ENCODE peak calls at places on chromosomes 16 and 17, in ten cellular contexts. One of them, this sample, is unnamed.

GRCh38 chr17:15263206-15263579 is 1.9 kb downstream of the PMP22 start:
- DNase-seq in cardiac fibroblast: peak
- DNase-seq in nephron progenitor cell: peak
- DNase-seq in H9: no peak
- DNase-seq in PC-9: no peak
- DNase-seq in dorsolateral prefrontal cortex: peak
- DNase-seq in activated B cell treated with CpG ODN at 0.5 μM for 24 hours: no peak
- DNase-seq in heart right ventricle: peak
- DNase-seq in activated CD8-positive, alpha-beta T cell treated with anti-CD3 and anti-CD28 coated beads for 36 hours: no peak
- DNase-seq in astrocyte of the spinal cord: peak
- DNase-seq in this sample: peak

GRCh38 chr17:32461853-32462617 is 17.7 kb downstream of the PSMD11 start:
- DNase-seq in activated B cell treated with CpG ODN at 0.5 μM for 24 hours: no peak
- DNase-seq in heart right ventricle: peak
- DNase-seq in H9: peak
- DNase-seq in nephron progenitor cell: peak
- DNase-seq in PC-9: peak
- DNase-seq in cardiac fibroblast: peak
- DNase-seq in dorsolateral prefrontal cortex: no peak
- DNase-seq in activated CD8-positive, alpha-beta T cell treated with anti-CD3 and anti-CD28 coated beads for 36 hours: peak
- DNase-seq in astrocyte of the spinal cord: peak
- DNase-seq in this sample: peak

GRCh38 chr17:77426676-77427386 is 286.1 kb downstream of the SEC14L1 start:
- DNase-seq in nephron progenitor cell: no peak
- DNase-seq in dorsolateral prefrontal cortex: no peak
- DNase-seq in activated B cell treated with CpG ODN at 0.5 μM for 24 hours: peak
- DNase-seq in H9: no peak
- DNase-seq in cardiac fibroblast: no peak
- DNase-seq in activated CD8-positive, alpha-beta T cell treated with anti-CD3 and anti-CD28 coated beads for 36 hours: no peak
- DNase-seq in PC-9: no peak
- DNase-seq in heart right ventricle: no peak
- DNase-seq in astrocyte of the spinal cord: no peak
- DNase-seq in this sample: no peak

GRCh38 chr17:41974031-41974430 is 7.4 kb downstream of the CNP start:
- DNase-seq in cardiac fibroblast: no peak
- DNase-seq in heart right ventricle: no peak
- DNase-seq in H9: no peak
- DNase-seq in astrocyte of the spinal cord: no peak
- DNase-seq in dorsolateral prefrontal cortex: no peak
- DNase-seq in activated CD8-positive, alpha-beta T cell treated with anti-CD3 and anti-CD28 coated beads for 36 hours: no peak
- DNase-seq in nephron progenitor cell: no peak
- DNase-seq in PC-9: no peak
- DNase-seq in activated B cell treated with CpG ODN at 0.5 μM for 24 hours: no peak
- DNase-seq in this sample: no peak

GRCh38 chr17:31269597-31269996 is 27.4 kb downstream of the OMG start:
- DNase-seq in nephron progenitor cell: no peak
- DNase-seq in activated CD8-positive, alpha-beta T cell treated with anti-CD3 and anti-CD28 coated beads for 36 hours: no peak
- DNase-seq in PC-9: peak
- DNase-seq in activated B cell treated with CpG ODN at 0.5 μM for 24 hours: no peak
- DNase-seq in astrocyte of the spinal cord: peak
- DNase-seq in cardiac fibroblast: peak
- DNase-seq in dorsolateral prefrontal cortex: no peak
- DNase-seq in H9: peak
- DNase-seq in heart right ventricle: peak
- DNase-seq in this sample: peak

GRCh38 chr16:2209258-2210008 is 1.2 kb downstream of the BRICD5 start:
- DNase-seq in cardiac fibroblast: no peak
- DNase-seq in PC-9: no peak
- DNase-seq in nephron progenitor cell: no peak
- DNase-seq in dorsolateral prefrontal cortex: no peak
- DNase-seq in heart right ventricle: no peak
- DNase-seq in activated CD8-positive, alpha-beta T cell treated with anti-CD3 and anti-CD28 coated beads for 36 hours: no peak
- DNase-seq in astrocyte of the spinal cord: no peak
- DNase-seq in activated B cell treated with CpG ODN at 0.5 μM for 24 hours: no peak
- DNase-seq in H9: no peak
- DNase-seq in this sample: no peak

GRCh38 chr17:77189148-77189547 is 48.4 kb downstream of the SEC14L1 start:
- DNase-seq in activated CD8-positive, alpha-beta T cell treated with anti-CD3 and anti-CD28 coated beads for 36 hours: peak
- DNase-seq in PC-9: no peak
- DNase-seq in dorsolateral prefrontal cortex: no peak
- DNase-seq in heart right ventricle: no peak
- DNase-seq in nephron progenitor cell: no peak
- DNase-seq in activated B cell treated with CpG ODN at 0.5 μM for 24 hours: no peak
- DNase-seq in H9: no peak
- DNase-seq in cardiac fibroblast: no peak
- DNase-seq in astrocyte of the spinal cord: no peak
- DNase-seq in this sample: no peak

GRCh38 chr16:83781-84615 is 6.0 kb downstream of the MPG start:
- DNase-seq in heart right ventricle: no peak
- DNase-seq in H9: no peak
- DNase-seq in activated B cell treated with CpG ODN at 0.5 μM for 24 hours: no peak
- DNase-seq in activated CD8-positive, alpha-beta T cell treated with anti-CD3 and anti-CD28 coated beads for 36 hours: peak
- DNase-seq in dorsolateral prefrontal cortex: no peak
- DNase-seq in cardiac fibroblast: peak
- DNase-seq in PC-9: peak
- DNase-seq in nephron progenitor cell: no peak
- DNase-seq in astrocyte of the spinal cord: peak
- DNase-seq in this sample: no peak

GRCh38 chr17:37107406-37108083 is 158.8 kb downstream of the AATF start:
- DNase-seq in dorsolateral prefrontal cortex: peak
- DNase-seq in heart right ventricle: peak
- DNase-seq in activated B cell treated with CpG ODN at 0.5 μM for 24 hours: no peak
- DNase-seq in PC-9: no peak
- DNase-seq in activated CD8-positive, alpha-beta T cell treated with anti-CD3 and anti-CD28 coated beads for 36 hours: no peak
- DNase-seq in astrocyte of the spinal cord: peak
- DNase-seq in H9: peak
- DNase-seq in cardiac fibroblast: peak
- DNase-seq in nephron progenitor cell: no peak
- DNase-seq in this sample: no peak

GRCh38 chr16:10589106-10589505 is 8.7 kb upstream of the EMP2 start:
- DNase-seq in astrocyte of the spinal cord: no peak
- DNase-seq in activated CD8-positive, alpha-beta T cell treated with anti-CD3 and anti-CD28 coated beads for 36 hours: no peak
- DNase-seq in heart right ventricle: no peak
- DNase-seq in H9: no peak
- DNase-seq in nephron progenitor cell: no peak
- DNase-seq in PC-9: no peak
- DNase-seq in activated B cell treated with CpG ODN at 0.5 μM for 24 hours: no peak
- DNase-seq in dorsolateral prefrontal cortex: no peak
- DNase-seq in cardiac fibroblast: no peak
- DNase-seq in this sample: no peak

GRCh38 chr16:74275031-74275636 is 21.5 kb upstream of the PSMD7 start:
- DNase-seq in dorsolateral prefrontal cortex: no peak
- DNase-seq in H9: no peak
- DNase-seq in PC-9: no peak
- DNase-seq in astrocyte of the spinal cord: peak
- DNase-seq in nephron progenitor cell: no peak
- DNase-seq in cardiac fibroblast: peak
- DNase-seq in activated CD8-positive, alpha-beta T cell treated with anti-CD3 and anti-CD28 coated beads for 36 hours: no peak
- DNase-seq in heart right ventricle: no peak
- DNase-seq in activated B cell treated with CpG ODN at 0.5 μM for 24 hours: no peak
- DNase-seq in this sample: no peak

GRCh38 chr17:67276075-67276474 is 31.1 kb upstream of the HELZ start:
- DNase-seq in activated B cell treated with CpG ODN at 0.5 μM for 24 hours: no peak
- DNase-seq in cardiac fibroblast: no peak
- DNase-seq in nephron progenitor cell: no peak
- DNase-seq in PC-9: peak
- DNase-seq in H9: peak
- DNase-seq in heart right ventricle: no peak
- DNase-seq in astrocyte of the spinal cord: no peak
- DNase-seq in activated CD8-positive, alpha-beta T cell treated with anti-CD3 and anti-CD28 coated beads for 36 hours: no peak
- DNase-seq in dorsolateral prefrontal cortex: no peak
- DNase-seq in this sample: peak
- TF ChIP-seq CTCF in activated B cell treated with CpG ODN at 0.5 μM for 24 hours: no peak
- TF ChIP-seq CTCF in cardiac fibroblast: no peak
- TF ChIP-seq CTCF in nephron progenitor cell: no peak
- TF ChIP-seq CTCF in PC-9: peak
- TF ChIP-seq CTCF in H9: peak
- TF ChIP-seq CTCF in heart right ventricle: peak
- TF ChIP-seq CTCF in astrocyte of the spinal cord: no peak
- TF ChIP-seq CTCF in activated CD8-positive, alpha-beta T cell treated with anti-CD3 and anti-CD28 coated beads for 36 hours: no peak
- TF ChIP-seq CTCF in dorsolateral prefrontal cortex: no peak
- TF ChIP-seq CTCF in this sample: no peak

GRCh38 chr17:18143044-18143936 is 34.7 kb downstream of the MYO15A start:
- DNase-seq in dorsolateral prefrontal cortex: no peak
- DNase-seq in activated B cell treated with CpG ODN at 0.5 μM for 24 hours: no peak
- DNase-seq in H9: peak
- DNase-seq in heart right ventricle: no peak
- DNase-seq in activated CD8-positive, alpha-beta T cell treated with anti-CD3 and anti-CD28 coated beads for 36 hours: peak
- DNase-seq in astrocyte of the spinal cord: no peak
- DNase-seq in cardiac fibroblast: peak
- DNase-seq in PC-9: no peak
- DNase-seq in nephron progenitor cell: no peak
- DNase-seq in this sample: peak
- TF ChIP-seq CTCF in dorsolateral prefrontal cortex: no peak
- TF ChIP-seq CTCF in activated B cell treated with CpG ODN at 0.5 μM for 24 hours: no peak
- TF ChIP-seq CTCF in H9: peak
- TF ChIP-seq CTCF in heart right ventricle: no peak
- TF ChIP-seq CTCF in activated CD8-positive, alpha-beta T cell treated with anti-CD3 and anti-CD28 coated beads for 36 hours: no peak
- TF ChIP-seq CTCF in astrocyte of the spinal cord: peak
- TF ChIP-seq CTCF in cardiac fibroblast: peak
- TF ChIP-seq CTCF in PC-9: peak
- TF ChIP-seq CTCF in nephron progenitor cell: peak
- TF ChIP-seq CTCF in this sample: peak

DNA sequence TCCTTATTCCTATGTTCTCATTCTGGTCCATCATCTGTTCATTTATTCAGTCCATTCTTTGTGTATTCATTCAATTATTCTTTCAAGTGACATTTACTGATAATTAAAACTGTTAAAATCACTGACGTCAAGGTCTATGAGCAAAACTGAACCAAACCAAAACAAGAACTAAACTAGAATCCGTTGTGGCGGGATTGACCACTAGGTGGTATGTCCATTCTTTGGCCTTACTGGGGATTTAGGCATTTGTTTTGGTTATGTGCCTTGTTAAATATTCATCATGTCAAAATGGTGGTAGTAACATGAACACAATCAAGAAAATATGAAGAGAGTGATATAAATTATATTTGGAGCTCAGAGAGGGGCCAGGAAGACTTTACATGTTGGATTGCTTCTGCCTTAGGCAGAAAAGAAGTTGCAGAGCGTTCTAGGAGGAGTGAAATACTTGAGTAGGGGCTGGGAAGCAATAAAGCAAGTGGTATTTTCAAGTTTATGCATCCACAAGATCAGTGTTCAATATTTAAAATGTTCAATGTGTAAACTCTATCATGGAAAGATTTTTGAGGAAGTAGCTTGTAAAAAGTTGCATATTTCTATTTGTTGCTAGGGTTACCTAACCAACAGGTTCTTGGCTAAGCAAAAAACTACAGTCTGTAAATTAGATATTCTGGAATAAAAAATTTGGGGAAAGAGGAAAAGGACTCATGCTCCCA is 129.0 kb downstream of the CDH13 start:
- DNase-seq in nephron progenitor cell: no peak
- DNase-seq in cardiac fibroblast: peak
- DNase-seq in dorsolateral prefrontal cortex: no peak
- DNase-seq in heart right ventricle: no peak
- DNase-seq in astrocyte of the spinal cord: peak
- DNase-seq in PC-9: no peak
- DNase-seq in activated B cell treated with CpG ODN at 0.5 μM for 24 hours: no peak
- DNase-seq in activated CD8-positive, alpha-beta T cell treated with anti-CD3 and anti-CD28 coated beads for 36 hours: no peak
- DNase-seq in H9: no peak
- DNase-seq in this sample: no peak
- TF ChIP-seq CTCF in nephron progenitor cell: peak
- TF ChIP-seq CTCF in cardiac fibroblast: peak
- TF ChIP-seq CTCF in dorsolateral prefrontal cortex: no peak
- TF ChIP-seq CTCF in heart right ventricle: no peak
- TF ChIP-seq CTCF in astrocyte of the spinal cord: peak
- TF ChIP-seq CTCF in PC-9: no peak
- TF ChIP-seq CTCF in activated B cell treated with CpG ODN at 0.5 μM for 24 hours: no peak
- TF ChIP-seq CTCF in activated CD8-positive, alpha-beta T cell treated with anti-CD3 and anti-CD28 coated beads for 36 hours: no peak
- TF ChIP-seq CTCF in H9: peak
- TF ChIP-seq CTCF in this sample: peak

GRCh38 chr17:75614006-75614405 is 19.2 kb upstream of the SMIM5 start:
- DNase-seq in H9: peak
- DNase-seq in dorsolateral prefrontal cortex: no peak
- DNase-seq in cardiac fibroblast: no peak
- DNase-seq in nephron progenitor cell: peak
- DNase-seq in astrocyte of the spinal cord: no peak
- DNase-seq in activated CD8-positive, alpha-beta T cell treated with anti-CD3 and anti-CD28 coated beads for 36 hours: no peak
- DNase-seq in heart right ventricle: no peak
- DNase-seq in activated B cell treated with CpG ODN at 0.5 μM for 24 hours: no peak
- DNase-seq in PC-9: no peak
- DNase-seq in this sample: no peak
- TF ChIP-seq CTCF in H9: peak
- TF ChIP-seq CTCF in dorsolateral prefrontal cortex: no peak
- TF ChIP-seq CTCF in cardiac fibroblast: peak
- TF ChIP-seq CTCF in nephron progenitor cell: no peak
- TF ChIP-seq CTCF in astrocyte of the spinal cord: peak
- TF ChIP-seq CTCF in activated CD8-positive, alpha-beta T cell treated with anti-CD3 and anti-CD28 coated beads for 36 hours: no peak
- TF ChIP-seq CTCF in heart right ventricle: no peak
- TF ChIP-seq CTCF in activated B cell treated with CpG ODN at 0.5 μM for 24 hours: no peak
- TF ChIP-seq CTCF in PC-9: no peak
- TF ChIP-seq CTCF in this sample: no peak

GRCh38 chr17:61393550-61393903 is 6.1 kb upstream of the TBX2 start:
- DNase-seq in PC-9: peak
- DNase-seq in activated CD8-positive, alpha-beta T cell treated with anti-CD3 and anti-CD28 coated beads for 36 hours: no peak
- DNase-seq in H9: peak
- DNase-seq in cardiac fibroblast: no peak
- DNase-seq in nephron progenitor cell: no peak
- DNase-seq in activated B cell treated with CpG ODN at 0.5 μM for 24 hours: no peak
- DNase-seq in astrocyte of the spinal cord: no peak
- DNase-seq in heart right ventricle: no peak
- DNase-seq in dorsolateral prefrontal cortex: no peak
- DNase-seq in this sample: no peak
- TF ChIP-seq CTCF in PC-9: peak
- TF ChIP-seq CTCF in activated CD8-positive, alpha-beta T cell treated with anti-CD3 and anti-CD28 coated beads for 36 hours: peak
- TF ChIP-seq CTCF in H9: peak
- TF ChIP-seq CTCF in cardiac fibroblast: peak
- TF ChIP-seq CTCF in nephron progenitor cell: no peak
- TF ChIP-seq CTCF in activated B cell treated with CpG ODN at 0.5 μM for 24 hours: no peak
- TF ChIP-seq CTCF in astrocyte of the spinal cord: peak
- TF ChIP-seq CTCF in heart right ventricle: no peak
- TF ChIP-seq CTCF in dorsolateral prefrontal cortex: no peak
- TF ChIP-seq CTCF in this sample: no peak

GRCh38 chr16:67305216-67306071 is 21.1 kb downstream of the KCTD19 start:
- DNase-seq in PC-9: no peak
- DNase-seq in cardiac fibroblast: no peak
- DNase-seq in nephron progenitor cell: no peak
- DNase-seq in astrocyte of the spinal cord: no peak
- DNase-seq in heart right ventricle: no peak
- DNase-seq in activated B cell treated with CpG ODN at 0.5 μM for 24 hours: no peak
- DNase-seq in dorsolateral prefrontal cortex: no peak
- DNase-seq in H9: no peak
- DNase-seq in activated CD8-positive, alpha-beta T cell treated with anti-CD3 and anti-CD28 coated beads for 36 hours: no peak
- DNase-seq in this sample: no peak
- TF ChIP-seq CTCF in PC-9: no peak
- TF ChIP-seq CTCF in cardiac fibroblast: no peak
- TF ChIP-seq CTCF in nephron progenitor cell: no peak
- TF ChIP-seq CTCF in astrocyte of the spinal cord: no peak
- TF ChIP-seq CTCF in heart right ventricle: no peak
- TF ChIP-seq CTCF in activated B cell treated with CpG ODN at 0.5 μM for 24 hours: no peak
- TF ChIP-seq CTCF in dorsolateral prefrontal cortex: no peak
- TF ChIP-seq CTCF in H9: peak
- TF ChIP-seq CTCF in activated CD8-positive, alpha-beta T cell treated with anti-CD3 and anti-CD28 coated beads for 36 hours: no peak
- TF ChIP-seq CTCF in this sample: no peak